ENCODE peak calls at places on chromosomes 4 and X, in eight cellular contexts. U is MG63; O is right atrium auricular region; H is brain microvascular endothelial cell; F is heart right ventricle; K is CD8-positive, alpha-beta T cell; E is fibroblast of lung; L is left ventricle myocardium inferior. D is an unnamed sample.

GRCh38 chr4:122899682-122900081 is 22.7 kb downstream of the NUDT6 start:
- DNase-seq in U (no peak), O (no peak), H (no peak), F (no peak), K (no peak), E (no peak), L (no peak), D (peak; percentile 40)

GRCh38 chrX:48816014-48816810 is 10.1 kb upstream of the ERAS start:
- DNase-seq in U (no peak), O (no peak), H (no peak), F (no peak), K (no peak), E (no peak), L (no peak), D (no peak)

GRCh38 chr4:1767770-1768366 is 25.2 kb upstream of the FGFR3 start:
- DNase-seq in U (peak; percentile 53), O (no peak), H (no peak), F (no peak), K (no peak), E (peak; percentile 22), L (no peak), D (peak; percentile 97)

GRCh38 chrX:54495814-54496516 is at the start of gene FGD1:
- DNase-seq in U (peak; percentile 67), O (no peak), H (peak; percentile 7), F (peak; percentile 79), K (no peak), E (peak; percentile 56), L (peak; percentile 77), D (peak; percentile 95)

GRCh38 chrX:6291444-6291843 is 62.8 kb upstream of the NLGN4X start:
- DNase-seq in U (no peak), O (no peak), H (no peak), F (no peak), K (no peak), E (no peak), L (no peak), D (no peak)

GRCh38 chr4:33200377-33200776 is 2480.2 kb downstream of the PCDH7 start:
- DNase-seq in U (no peak), O (no peak), H (no peak), F (no peak), K (no peak), E (no peak), L (no peak), D (no peak)

GRCh38 chr4:17664755-17665154 is 50.3 kb downstream of the MED28 start:
- DNase-seq in U (no peak), O (no peak), H (no peak), F (no peak), K (no peak), E (no peak), L (no peak), D (no peak)

GRCh38 chr4:30839583-30840520 is 119.7 kb downstream of the PCDH7 start:
- DNase-seq in U (peak; percentile 42), O (no peak), H (peak; percentile 50), F (no peak), K (no peak), E (peak; percentile 79), L (no peak), D (no peak)

GRCh38 chrX:23980063-23980462 is 46.9 kb downstream of the KLHL15 start:
- DNase-seq in U (no peak), O (no peak), H (no peak), F (no peak), K (no peak), E (no peak), L (no peak), D (no peak)

GRCh38 chr4:683982-684571 is 4.9 kb downstream of the SLC49A3 start:
- DNase-seq in U (peak; percentile 52), O (no peak), H (peak; percentile 47), F (peak; percentile 74), K (no peak), E (peak; percentile 74), L (peak; percentile 72), D (peak; percentile 97)

GRCh38 chr4:146643812-146644401 is 5.2 kb downstream of the POU4F2 start:
- DNase-seq in U (no peak), O (no peak), H (no peak), F (no peak), K (no peak), E (peak; percentile 35), L (no peak), D (peak; percentile 63)
- H3K27me3 ChIP-seq in U (peaks cover 4% of the 10 kb centered on the region), O (peaks cover 36% of the 10 kb centered on the region), H (peaks cover 63% of the 10 kb centered on the region), F (peaks cover 100% of the 10 kb centered on the region), K (peaks cover 24% of the 10 kb centered on the region), E (peaks cover 33% of the 10 kb centered on the region), L (peaks cover 100% of the 10 kb centered on the region), D (peaks cover 99% of the 10 kb centered on the region)

GRCh38 chr4:5707366-5708133 is 809 bp downstream of the EVC2 start:
- DNase-seq in U (no peak), O (no peak), H (no peak), F (no peak), K (no peak), E (peak; percentile 15), L (no peak), D (peak; percentile 31)

GRCh38 chr4:5705672-5706310 is 2.6 kb downstream of the EVC2 start:
- DNase-seq in U (no peak), O (no peak), H (no peak), F (no peak), K (no peak), E (no peak), L (no peak), D (no peak)

GRCh38 chr4:5708171-5708828 is at the start of gene EVC2:
- DNase-seq in U (no peak), O (peak; percentile 79), H (peak; percentile 31), F (peak; percentile 78), K (no peak), E (peak; percentile 60), L (peak; percentile 80), D (peak; percentile 89)

GRCh38 chr4:5708829-5709680 is 696 bp upstream of the EVC2 start:
- DNase-seq in U (no peak), O (no peak), H (no peak), F (no peak), K (no peak), E (peak; percentile 2), L (no peak), D (peak; percentile 60)

DNA sequence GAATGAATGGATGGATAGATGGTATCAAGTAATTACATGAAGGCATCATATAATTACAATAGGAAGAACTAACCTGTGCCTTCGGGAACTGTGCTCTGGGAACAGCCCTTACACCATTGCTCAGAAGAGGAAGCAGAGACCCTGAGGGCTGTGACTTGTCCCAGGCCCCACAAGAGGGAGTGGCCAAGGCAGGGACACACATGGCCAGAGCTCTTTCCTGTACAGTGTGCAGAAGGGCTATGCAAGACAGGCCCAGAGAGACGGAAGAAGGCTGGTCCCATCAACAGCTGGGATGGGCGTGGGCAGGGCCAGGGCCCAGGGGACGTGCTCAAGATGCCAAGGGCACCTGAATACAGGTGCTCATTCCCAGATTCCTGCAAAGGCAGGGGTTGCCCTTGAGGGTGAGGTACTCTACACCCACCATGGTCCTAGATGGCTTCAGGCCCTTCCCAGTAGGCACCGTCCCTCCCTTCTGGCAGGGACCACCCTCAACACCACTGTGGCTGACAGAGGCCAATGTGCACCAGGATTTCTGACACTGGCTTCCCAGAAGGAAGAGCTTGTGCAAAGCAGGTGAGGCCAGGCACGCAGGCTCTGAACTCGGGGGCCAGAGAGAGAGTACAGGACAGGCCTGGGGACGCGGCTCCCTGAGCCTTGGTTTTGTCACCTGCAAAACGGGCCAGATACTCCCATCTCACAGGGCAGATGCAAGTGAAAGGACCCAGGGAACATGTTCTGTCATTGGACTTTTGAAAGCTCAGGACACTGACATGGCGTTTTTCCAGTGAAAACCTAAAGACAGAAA is 1.7 kb downstream of the EVC2 start:
- DNase-seq in U (no peak), O (no peak), H (no peak), F (no peak), K (no peak), E (no peak), L (no peak), D (no peak)
- H3K4me3 ChIP-seq in U (no peak overlapping the region), O (no peak overlapping the region), H (no peak overlapping the region), F (peak overlapping the region; percentile 68), K (no peak overlapping the region), E (peak overlapping the region; percentile 88), L (peak overlapping the region; percentile 80), D (no peak overlapping the region)

DNA sequence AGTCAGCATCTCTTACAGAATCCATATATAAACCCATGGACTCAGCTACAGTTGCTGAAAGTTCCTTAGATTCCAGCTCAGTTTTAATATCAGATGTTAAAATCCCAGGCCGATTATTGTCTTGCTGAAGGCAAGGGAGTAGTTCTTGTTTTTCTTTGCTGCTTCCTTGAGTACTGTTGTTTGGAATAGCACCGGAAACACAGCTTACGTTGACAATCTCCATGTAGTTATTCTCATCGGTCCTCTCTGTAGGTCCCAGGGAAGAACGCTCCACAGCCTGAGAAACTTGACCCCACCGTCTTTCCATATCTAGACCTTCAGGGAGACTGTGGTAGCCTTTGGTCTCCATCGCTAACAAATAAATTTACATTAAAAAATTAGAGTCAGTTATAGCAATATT is 5.7 kb downstream of the NR3C2 start:
- DNase-seq in U (no peak), O (no peak), H (no peak), F (no peak), K (no peak), E (no peak), L (no peak), D (no peak)
- H3K27me3 ChIP-seq in U (peaks cover 11% of the 10 kb centered on the region), O (no peaks in the 10 kb centered on the region), H (peaks cover 8% of the 10 kb centered on the region), F (peaks cover 22% of the 10 kb centered on the region), K (no peaks in the 10 kb centered on the region), E (no peaks in the 10 kb centered on the region), L (no peaks in the 10 kb centered on the region), D (peaks cover 14% of the 10 kb centered on the region)

DNA sequence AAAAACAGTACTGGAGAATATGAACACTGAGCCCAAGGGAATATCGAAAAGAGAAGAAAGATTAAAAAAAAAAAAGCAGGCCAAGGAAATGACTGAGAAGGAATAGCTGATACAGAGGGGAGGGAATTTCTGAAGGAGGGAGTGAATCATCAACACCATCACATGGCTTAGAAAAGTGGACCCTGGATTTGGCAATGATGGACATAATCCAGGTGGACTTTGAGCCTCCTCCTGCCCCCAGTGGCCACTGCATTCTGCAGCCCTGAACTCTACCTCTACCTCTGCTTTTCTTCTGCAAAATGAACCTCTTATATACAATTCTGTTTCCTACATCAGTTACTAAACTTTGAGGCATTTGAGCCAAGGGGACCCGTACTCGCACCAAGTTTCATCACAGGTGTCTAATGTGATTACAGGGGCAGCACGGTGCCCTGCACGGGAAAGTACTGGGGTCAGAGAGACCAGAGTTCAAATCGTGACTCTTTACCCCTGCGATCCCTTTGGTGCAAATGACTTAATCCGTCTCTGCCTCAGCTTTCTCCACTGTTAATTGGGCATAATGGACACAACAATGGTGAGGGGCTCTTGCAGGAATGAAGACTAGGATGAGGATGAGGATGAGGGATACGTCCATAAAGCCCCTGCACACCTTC is 1.1 kb downstream of the OCIAD2 start:
- DNase-seq in U (no peak), O (no peak), H (peak; percentile 52), F (no peak), K (no peak), E (peak; percentile 43), L (no peak), D (peak; percentile 32)
- H3K4me3 ChIP-seq in U (no peak overlapping the region), O (peak overlapping the region; percentile 71), H (peak overlapping the region; percentile 66), F (peak overlapping the region; percentile 71), K (peak overlapping the region; percentile 73), E (peak overlapping the region; percentile 54), L (peak overlapping the region; percentile 85), D (peak overlapping the region; percentile 83)